ENCODE peak calls at places on chromosomes 1 and 21, in six cellular contexts. V is GOT3; Q is HT1080; M is stimulated activated CD8-positive, alpha-beta memory T cell treated with anti-CD3 and anti-CD28 coated beads, Interleukin-2, amount 100 ng/mL, for 1 hour; E is brain pericyte; J is astrocyte of the cerebellum. P is an unnamed sample.

GRCh38 chr1:26154750-26155149 is 4.1 kb upstream of the FAM110D start:
- DNase-seq in V (no peak), Q (no peak), M (no peak), E (no peak), J (no peak), P (no peak)

GRCh38 chr1:24928631-24929090 is 1.4 kb downstream of the RUNX3 start:
- DNase-seq in V (no peak), Q (peak; percentile 22), M (no peak), E (no peak), J (no peak), P (no peak)

GRCh38 chr1:210342986-210343780 is 14.5 kb downstream of the HHAT start:
- DNase-seq in V (no peak), Q (peak; percentile 62), M (no peak), E (no peak), J (no peak), P (peak; percentile 44)

GRCh38 chr1:237788069-237788468 is 102.7 kb downstream of the ZP4 start:
- DNase-seq in V (no peak), Q (no peak), M (no peak), E (no peak), J (no peak), P (no peak)

GRCh38 chr1:89547563-89548485 is 23.2 kb downstream of the LRRC8B start:
- DNase-seq in V (no peak), Q (peak; percentile 32), M (no peak), E (no peak), J (no peak), P (peak; percentile 44)

GRCh38 chr1:63868220-63868897 is 94.5 kb downstream of the ROR1 start:
- DNase-seq in V (no peak), Q (peak; percentile 83), M (no peak), E (no peak), J (no peak), P (peak; percentile 88)

GRCh38 chr1:10986525-10986890 is 25.9 kb upstream of the TARDBP start:
- DNase-seq in V (no peak), Q (no peak), M (no peak), E (no peak), J (no peak), P (no peak)

GRCh38 chr1:117044217-117044616 is 15.9 kb upstream of the TTF2 start:
- DNase-seq in V (no peak), Q (no peak), M (no peak), E (no peak), J (no peak), P (no peak)

GRCh38 chr1:108703939-108704338 is 8.8 kb upstream of the FNDC7 start:
- DNase-seq in V (no peak), Q (peak; percentile 42), M (no peak), E (no peak), J (no peak), P (no peak)

GRCh38 chr1:32394890-32395415 is 712 bp upstream of the BSDC1 start:
- DNase-seq in V (no peak), Q (no peak), M (no peak), E (no peak), J (no peak), P (no peak)

GRCh38 chr1:20194224-20194623 is 7.9 kb upstream of the PLA2G2C start:
- DNase-seq in V (no peak), Q (no peak), M (no peak), E (no peak), J (no peak), P (no peak)

GRCh38 chr1:99004270-99005141 is at the start of gene PLPPR5:
- DNase-seq in V (no peak), Q (no peak), M (no peak), E (peak; percentile 7), J (no peak), P (peak; percentile 24)

GRCh38 chr21:46112731-46113215 is 14.9 kb downstream of the COL6A2 start:
- DNase-seq in V (no peak), Q (no peak), M (no peak), E (no peak), J (no peak), P (no peak)

GRCh38 chr1:86018311-86018923 is 138.2 kb downstream of the COL24A1 start:
- DNase-seq in V (no peak), Q (peak; percentile 61), M (no peak), E (no peak), J (peak; percentile 19), P (peak; percentile 50)

GRCh38 chr1:201709564-201710295 is 119.2 kb upstream of the IPO9 start:
- DNase-seq in V (peak; percentile 85), Q (peak; percentile 60), M (peak; percentile 21), E (no peak), J (no peak), P (peak; percentile 60)

GRCh38 chr1:201215531-201216357 is 25.1 kb downstream of the IGFN1 start:
- DNase-seq in V (no peak), Q (no peak), M (no peak), E (no peak), J (no peak), P (no peak)

GRCh38 chr21:41777934-41778815 is 11.3 kb upstream of the RIPK4 start:
- DNase-seq in V (peak; percentile 47), Q (peak; percentile 66), M (no peak), E (peak; percentile 47), J (peak; percentile 86), P (peak; percentile 87)